ENCODE peak calls at places on chromosomes 3 and 15, in five cellular contexts. W is CD14-positive monocyte, A is BE2C, U is GM12865, O is sigmoid colon. D is an unnamed sample.

GRCh38 chr15:35874260-35874905 is 328.4 kb upstream of the DPH6 start:
- DNase-seq in O (no peak), U (no peak), A (no peak), W (no peak), D (no peak)

GRCh38 chr3:96236499-96236898 is 577.9 kb upstream of the EPHA6 start:
- DNase-seq in U (no peak), O (no peak), W (no peak), A (no peak), D (no peak)

GRCh38 chr15:63735449-63735848 is 98.3 kb downstream of the HERC1 start:
- DNase-seq in U (no peak), A (no peak), W (no peak), O (no peak), D (no peak)

GRCh38 chr3:32614956-32615355 is 44.3 kb upstream of the DYNC1LI1 start:
- DNase-seq in O (no peak), W (no peak), A (no peak), U (no peak), D (no peak)

GRCh38 chr3:42072930-42073329 is 18.2 kb upstream of the TRAK1 start:
- DNase-seq in O (no peak), W (no peak), A (no peak), U (no peak), D (no peak)

GRCh38 chr3:126490619-126491018 is 14.9 kb upstream of the ZXDC start:
- DNase-seq in W (no peak), U (no peak), A (no peak), O (no peak), D (no peak)

GRCh38 chr3:25019506-25019905 is 408.6 kb upstream of the RARB start:
- DNase-seq in O (no peak), A (no peak), W (no peak), U (no peak), D (no peak)

GRCh38 chr3:179819379-179819778 is 166.5 kb downstream of the USP13 start:
- DNase-seq in A (no peak), U (no peak), W (no peak), O (no peak), D (no peak)

GRCh38 chr3:42539871-42540714 is 37.6 kb downstream of the VIPR1 start:
- DNase-seq in W (peak; percentile 59), U (peak; percentile 62), O (peak; percentile 61), A (peak; percentile 44), D (peak; percentile 76)

GRCh38 chr3:151319613-151320012 is 3.0 kb upstream of the GPR87 start:
- DNase-seq in W (no peak), U (no peak), A (no peak), O (no peak), D (no peak)

GRCh38 chr3:172877011-172877410 is 126.5 kb downstream of the ECT2 start:
- DNase-seq in U (no peak), A (no peak), O (no peak), W (no peak), D (peak; percentile 29)

GRCh38 chr3:72820405-72820804 is 27.8 kb downstream of the SHQ1 start:
- DNase-seq in O (no peak), U (peak; percentile 44), W (no peak), A (no peak), D (no peak)

GRCh38 chr15:67981118-67981685 is 72.9 kb upstream of the PIAS1 start:
- DNase-seq in W (no peak), O (no peak), A (no peak), U (no peak), D (no peak)

GRCh38 chr3:138862924-138863775 is 28.4 kb upstream of the PIK3CB start:
- DNase-seq in W (peak; percentile 65), U (no peak), A (no peak), O (no peak), D (no peak)

GRCh38 chr15:77557178-77557960 is 75.3 kb downstream of the LINGO1 start:
- DNase-seq in O (no peak), A (no peak), U (no peak), W (no peak), D (no peak)

GRCh38 chr3:99892332-99892731 is 74.7 kb downstream of the CMSS1 start:
- DNase-seq in W (no peak), U (no peak), O (no peak), A (no peak), D (no peak)

GRCh38 chr15:66941791-66942190 is 123.6 kb upstream of the SMAD3 start:
- DNase-seq in O (peak; percentile 54), U (no peak), W (no peak), A (no peak), D (no peak)

GRCh38 chr15:89785771-89786135 is 9.6 kb downstream of the MESP2 start:
- DNase-seq in U (no peak), A (no peak), O (no peak), W (no peak), D (no peak)

GRCh38 chr3:71103430-71103881 is 480.1 kb downstream of the FOXP1 start:
- DNase-seq in U (no peak), A (peak; percentile 67), W (no peak), O (peak; percentile 73), D (no peak)

GRCh38 chr3:414063-414462 is 217.5 kb downstream of the CHL1 start:
- DNase-seq in U (peak; percentile 24), W (no peak), O (no peak), A (no peak), D (no peak)

GRCh38 chr15:76903251-76903681 is 1.9 kb downstream of the SCAPER start:
- DNase-seq in W (no peak), A (no peak), O (no peak), U (peak; percentile 38), D (no peak)

GRCh38 chr3:195162033-195162669 is 108.8 kb downstream of the XXYLT1 start:
- DNase-seq in A (no peak), W (no peak), U (peak; percentile 79), O (no peak), D (no peak)

GRCh38 chr15:33200444-33200843 is 5.9 kb upstream of the FMN1 start:
- DNase-seq in W (no peak), A (no peak), O (no peak), U (no peak), D (no peak)

GRCh38 chr3:53081318-53081717 is 35.4 kb upstream of the SFMBT1 start:
- DNase-seq in W (no peak), U (no peak), A (no peak), O (no peak), D (no peak)

GRCh38 chr15:48710952-48711495 is 65.5 kb upstream of the FBN1 start:
- DNase-seq in A (no peak), W (no peak), O (no peak), U (no peak), D (no peak)

GRCh38 chr3:194321666-194322640 is 29.2 kb downstream of the CPN2 start:
- DNase-seq in O (no peak), A (no peak), W (no peak), U (no peak), D (no peak)

GRCh38 chr3:159839561-159840379 is 148.9 kb upstream of the IL12A start:
- DNase-seq in U (no peak), O (peak; percentile 76), A (peak; percentile 89), W (no peak), D (peak; percentile 73)

GRCh38 chr15:82655606-82656005 is 8.4 kb upstream of the CPEB1 start:
- DNase-seq in A (no peak), W (no peak), U (no peak), O (no peak), D (no peak)

GRCh38 chr15:82650046-82650670 is 3.0 kb upstream of the CPEB1 start:
- DNase-seq in U (no peak), W (no peak), O (no peak), A (no peak), D (no peak)

GRCh38 chr15:82651708-82652107 is 4.5 kb upstream of the CPEB1 start:
- DNase-seq in A (no peak), W (no peak), O (no peak), U (no peak), D (no peak)

GRCh38 chr15:82656641-82657266 is 9.6 kb upstream of the CPEB1 start:
- DNase-seq in O (no peak), W (no peak), U (no peak), A (no peak), D (no peak)

DNA sequence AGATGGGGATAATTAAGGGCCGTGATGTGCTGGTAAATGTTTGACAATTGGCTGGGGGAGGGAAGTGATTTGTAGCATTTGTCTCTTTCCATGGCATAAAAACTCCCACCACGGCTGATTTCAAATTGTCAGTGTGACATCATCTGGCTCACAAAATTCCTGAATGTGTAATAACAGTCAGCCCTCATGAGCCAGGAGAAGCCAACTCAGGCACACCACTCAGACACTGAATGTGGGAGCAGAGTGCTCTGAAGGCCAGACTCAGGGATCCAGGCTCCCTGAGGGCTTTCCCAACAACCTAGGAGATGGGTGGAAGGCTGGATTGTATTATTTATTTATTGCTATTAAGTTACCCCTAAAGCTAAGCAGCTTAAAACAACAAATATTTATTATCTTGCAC is 6.3 kb upstream of the CPEB1 start:
- DNase-seq in U (no peak), A (no peak), O (no peak), W (no peak), D (no peak)
- TF ChIP-seq CTCF in U (no peak), A (no peak), O (no peak), W (no peak), D (no peak)

GRCh38 chr3:12577379-12577778 is 20.5 kb downstream of the MKRN2 start:
- DNase-seq in W (no peak), O (no peak), U (no peak), A (no peak), D (no peak)

GRCh38 chr3:12579456-12579855 is 22.6 kb downstream of the MKRN2 start:
- DNase-seq in O (no peak), A (no peak), W (no peak), U (no peak), D (no peak)

GRCh38 chr3:12579919-12580318 is 23.0 kb downstream of the MKRN2 start:
- DNase-seq in A (no peak), U (no peak), W (no peak), O (no peak), D (no peak)

GRCh38 chr3:12582730-12583129 is 25.8 kb downstream of the MKRN2 start:
- DNase-seq in O (no peak), A (no peak), U (no peak), W (no peak), D (no peak)

GRCh38 chr3:12578742-12579141 is 21.9 kb downstream of the MKRN2 start:
- DNase-seq in W (no peak), A (no peak), O (no peak), U (no peak), D (no peak)
- TF ChIP-seq CTCF in W (peak; percentile 8), A (peak; percentile 5), O (no peak), U (peak; percentile 11), D (no peak)

GRCh38 chr15:26686547-26687187 is 86.2 kb downstream of the GABRB3 start:
- DNase-seq in W (no peak), O (no peak), U (no peak), A (no peak), D (no peak)

GRCh38 chr15:26679927-26680326 is 92.9 kb downstream of the GABRB3 start:
- DNase-seq in U (no peak), A (no peak), W (no peak), O (no peak), D (no peak)

GRCh38 chr15:26682765-26683164 is 90.1 kb downstream of the GABRB3 start:
- DNase-seq in U (no peak), O (no peak), W (no peak), A (no peak), D (no peak)
- TF ChIP-seq CTCF in U (no peak), O (no peak), W (no peak), A (no peak), D (no peak)

DNA sequence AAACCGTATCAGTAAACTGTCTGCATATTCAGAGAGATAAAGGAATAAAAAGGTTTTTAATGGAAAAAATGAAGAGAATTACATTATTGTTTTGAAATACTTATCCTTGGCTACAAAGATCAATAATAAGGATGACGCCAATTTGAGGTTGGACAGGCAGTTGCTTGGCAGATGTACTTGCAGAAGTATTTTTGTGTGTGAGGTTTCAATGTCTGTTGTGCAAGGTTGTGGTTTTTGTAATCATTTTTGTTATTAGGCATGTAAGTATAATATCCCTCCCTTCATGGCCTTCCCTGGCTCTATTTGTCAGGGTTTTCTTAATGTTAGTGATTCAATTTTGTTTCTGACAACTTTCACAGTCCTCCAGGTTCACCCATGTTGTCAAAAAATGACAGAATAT is 105.8 kb downstream of the OTOL1 start:
- DNase-seq in U (no peak), O (no peak), A (no peak), W (no peak), D (no peak)
- TF ChIP-seq CTCF in U (no peak), O (no peak), A (no peak), W (no peak), D (no peak)